ENCODE peak calls at places on chromosomes 16 and 17, in nine cellular contexts. B is stimulated activated naive B cell treated with anti-CD40 and anti-IgM and Interleukin-4, amounts not matched to agents 10 μg/mL and 1 μg/mL and 100 μg/mL, for 72 hours; A is neural progenitor cell; F is psoas muscle; E is activated naive CD8-positive, alpha-beta T cell treated with anti-CD3 and anti-CD28 coated beads for 36 hours; J is HL-60; L is NCI-H460; X is lower lobe of right lung; O is activated CD8-positive, alpha-beta memory T cell treated with anti-CD3 and anti-CD28 coated beads, Interleukin-2, amount 10 ng/mL, durations not matched to agents 7 days and 5 days. S is an unnamed sample.

GRCh38 chr16:7025616-7026190 is 306.9 kb upstream of the RBFOX1 start:
- DNase-seq in B (peak; percentile 17), A (peak; percentile 91), F (peak; percentile 74), E (peak; percentile 10), J (peak; percentile 49), L (peak; percentile 25), X (peak; percentile 71), O (peak; percentile 39), S (peak; percentile 33)

GRCh38 chr17:14940112-14940945 is 324.8 kb downstream of the PMP22 start:
- DNase-seq in B (no peak), A (no peak), F (no peak), E (no peak), J (no peak), L (no peak), X (no peak), O (no peak), S (no peak)

GRCh38 chr17:32310927-32311568 is 30.9 kb downstream of the C17orf75 start:
- DNase-seq in B (no peak), A (peak; percentile 49), F (no peak), E (no peak), J (no peak), L (no peak), X (no peak), O (no peak), S (no peak)

GRCh38 chr16:11151156-11151904 is 104.7 kb downstream of the SOCS1 start:
- DNase-seq in B (no peak), A (no peak), F (no peak), E (no peak), J (no peak), L (no peak), X (no peak), O (no peak), S (no peak)

GRCh38 chr16:27174007-27174406 is 29.3 kb upstream of the KDM8 start:
- DNase-seq in B (peak; percentile 29), A (no peak), F (no peak), E (peak; percentile 57), J (no peak), L (no peak), X (no peak), O (peak; percentile 85), S (no peak)

GRCh38 chr17:17057057-17057551 is 14.8 kb downstream of the MPRIP start:
- DNase-seq in B (no peak), A (no peak), F (no peak), E (no peak), J (no peak), L (no peak), X (no peak), O (no peak), S (no peak)

GRCh38 chr17:416293-417206 is 63.9 kb upstream of the RPH3AL start:
- DNase-seq in B (no peak), A (no peak), F (no peak), E (peak; percentile 44), J (no peak), L (no peak), X (no peak), O (peak; percentile 77), S (no peak)

GRCh38 chr17:57021226-57021940 is 43.5 kb downstream of the SCPEP1 start:
- DNase-seq in B (no peak), A (no peak), F (no peak), E (no peak), J (no peak), L (no peak), X (peak; percentile 62), O (no peak), S (no peak)

GRCh38 chr17:38881600-38882191 is 11.8 kb downstream of the LASP1 start:
- DNase-seq in B (no peak), A (peak; percentile 6), F (peak; percentile 85), E (peak; percentile 75), J (peak; percentile 80), L (no peak), X (peak; percentile 73), O (peak; percentile 82), S (no peak)

GRCh38 chr17:32426894-32427293 is 17.4 kb upstream of the PSMD11 start:
- DNase-seq in B (no peak), A (no peak), F (no peak), E (no peak), J (no peak), L (no peak), X (no peak), O (no peak), S (no peak)

GRCh38 chr17:71392715-71393567 is 727.9 kb upstream of the SOX9 start:
- DNase-seq in B (no peak), A (no peak), F (no peak), E (no peak), J (no peak), L (no peak), X (no peak), O (no peak), S (no peak)

GRCh38 chr17:65398036-65398787 is 163.2 kb downstream of the AXIN2 start:
- DNase-seq in B (no peak), A (no peak), F (no peak), E (no peak), J (no peak), L (no peak), X (no peak), O (no peak), S (no peak)